ENCODE peak calls at places on chromosomes 13 and 19, in four cellular contexts. H, B, L and F are unnamed samples.

GRCh38 chr19:31319465-31319864 is 29.8 kb downstream of the TSHZ3 start:
- DNase-seq in B (no peak), L (no peak), H (no peak), F (no peak)

GRCh38 chr19:43928820-43929219 is 6.3 kb downstream of the ZNF45 start:
- DNase-seq in H (no peak), B (no peak), L (no peak), F (no peak)

GRCh38 chr19:8806661-8807060 is 25.4 kb downstream of the ZNF558 start:
- DNase-seq in H (no peak), L (no peak), B (no peak), F (no peak)

GRCh38 chr19:46610851-46611770 is 10.0 kb downstream of the CALM3 start:
- DNase-seq in H (no peak), L (peak), B (peak), F (no peak)

GRCh38 chr19:44891016-44891882 is at the start of gene TOMM40:
- DNase-seq in H (peak), B (no peak), L (peak), F (peak)

GRCh38 chr13:97440598-97440997 is 6.6 kb downstream of the RAP2A start:
- DNase-seq in B (no peak), L (no peak), H (no peak), F (no peak)

GRCh38 chr19:53659292-53659691 is 27.5 kb downstream of the DPRX start:
- DNase-seq in B (no peak), H (no peak), L (no peak), F (no peak)

GRCh38 chr13:101829484-101829883 is 377.0 kb downstream of the ITGBL1 start:
- DNase-seq in H (no peak), B (no peak), L (no peak), F (no peak)

GRCh38 chr13:113187263-113187669 is 21.2 kb downstream of the PCID2 start:
- DNase-seq in H (peak), L (peak), B (peak), F (peak)

GRCh38 chr13:62781866-62782265 is 1366.2 kb upstream of the PCDH20 start:
- DNase-seq in L (no peak), B (no peak), H (no peak), F (no peak)

GRCh38 chr13:94239135-94239534 is 240.3 kb downstream of the DCT start:
- DNase-seq in H (no peak), L (no peak), B (peak), F (peak)

GRCh38 chr19:16381756-16382401 is 57.3 kb downstream of the KLF2 start:
- DNase-seq in L (peak), H (no peak), B (no peak), F (peak)